ENCODE peak calls at places on chromosomes 6 and 20, in seven cellular contexts. One of them, this sample, is unnamed.

GRCh38 chr20:36575066-36575743 is 1.8 kb downstream of the TGIF2 start:
- DNase-seq in brain microvascular endothelial cell: peak
- DNase-seq in ELR: peak
- DNase-seq in head of caudate nucleus: no peak
- DNase-seq in COR-L47: peak
- DNase-seq in amniotic stem cell: no peak
- DNase-seq in activated gamma-delta T cell treated with Interleukin-2 at 50 U/mL for 16 hours: no peak
- DNase-seq in this sample: peak

GRCh38 chr6:139841794-139842215 is 467.4 kb upstream of the CITED2 start:
- DNase-seq in head of caudate nucleus: no peak
- DNase-seq in ELR: no peak
- DNase-seq in COR-L47: no peak
- DNase-seq in amniotic stem cell: no peak
- DNase-seq in brain microvascular endothelial cell: no peak
- DNase-seq in activated gamma-delta T cell treated with Interleukin-2 at 50 U/mL for 16 hours: no peak
- DNase-seq in this sample: no peak

GRCh38 chr6:151772436-151772835 is 35.0 kb upstream of the ESR1 start:
- DNase-seq in amniotic stem cell: no peak
- DNase-seq in head of caudate nucleus: no peak
- DNase-seq in activated gamma-delta T cell treated with Interleukin-2 at 50 U/mL for 16 hours: no peak
- DNase-seq in COR-L47: no peak
- DNase-seq in ELR: no peak
- DNase-seq in brain microvascular endothelial cell: no peak
- DNase-seq in this sample: no peak

GRCh38 chr6:21981235-21981833 is 315.5 kb downstream of the PRL start:
- DNase-seq in head of caudate nucleus: no peak
- DNase-seq in ELR: no peak
- DNase-seq in activated gamma-delta T cell treated with Interleukin-2 at 50 U/mL for 16 hours: no peak
- DNase-seq in COR-L47: no peak
- DNase-seq in amniotic stem cell: no peak
- DNase-seq in brain microvascular endothelial cell: no peak
- DNase-seq in this sample: no peak

GRCh38 chr20:1002682-1003561 is 811 bp upstream of the RSPO4 start:
- DNase-seq in activated gamma-delta T cell treated with Interleukin-2 at 50 U/mL for 16 hours: no peak
- DNase-seq in head of caudate nucleus: no peak
- DNase-seq in COR-L47: no peak
- DNase-seq in brain microvascular endothelial cell: no peak
- DNase-seq in amniotic stem cell: no peak
- DNase-seq in ELR: no peak
- DNase-seq in this sample: no peak

GRCh38 chr6:13808806-13809205 is 5.6 kb downstream of the MCUR1 start:
- DNase-seq in amniotic stem cell: no peak
- DNase-seq in brain microvascular endothelial cell: no peak
- DNase-seq in activated gamma-delta T cell treated with Interleukin-2 at 50 U/mL for 16 hours: no peak
- DNase-seq in head of caudate nucleus: no peak
- DNase-seq in ELR: no peak
- DNase-seq in COR-L47: no peak
- DNase-seq in this sample: no peak

GRCh38 chr6:157019733-157020132 is 242.6 kb downstream of the ARID1B start:
- DNase-seq in activated gamma-delta T cell treated with Interleukin-2 at 50 U/mL for 16 hours: no peak
- DNase-seq in amniotic stem cell: no peak
- DNase-seq in COR-L47: no peak
- DNase-seq in head of caudate nucleus: no peak
- DNase-seq in ELR: peak
- DNase-seq in brain microvascular endothelial cell: no peak
- DNase-seq in this sample: no peak

GRCh38 chr20:16526433-16527380 is 46.5 kb downstream of the KIF16B start:
- DNase-seq in activated gamma-delta T cell treated with Interleukin-2 at 50 U/mL for 16 hours: no peak
- DNase-seq in amniotic stem cell: no peak
- DNase-seq in brain microvascular endothelial cell: no peak
- DNase-seq in ELR: no peak
- DNase-seq in COR-L47: no peak
- DNase-seq in head of caudate nucleus: no peak
- DNase-seq in this sample: no peak

GRCh38 chr6:84709121-84709520 is 55.3 kb downstream of the TBX18 start:
- DNase-seq in COR-L47: no peak
- DNase-seq in head of caudate nucleus: no peak
- DNase-seq in amniotic stem cell: no peak
- DNase-seq in ELR: no peak
- DNase-seq in activated gamma-delta T cell treated with Interleukin-2 at 50 U/mL for 16 hours: no peak
- DNase-seq in brain microvascular endothelial cell: no peak
- DNase-seq in this sample: no peak

This sample was measured in NCI-H1092.